ENCODE peak calls at places on chromosomes 7 and 10, in six cellular contexts. R, K, B, E, T and S are unnamed samples.
A peak's percentile ranks its signal among the peaks of the same experiment; 100 is the strongest.

GRCh38 chr7:155660059-155660757 is 15.7 kb downstream of the RBM33 start:
- DNase-seq in R (no peak), K (no peak), B (no peak), E (no peak), T (no peak), S (no peak)

GRCh38 chr10:125296598-125296997 is 136.2 kb upstream of the CTBP2 start:
- DNase-seq in R (no peak), K (no peak), B (no peak), E (no peak), T (no peak), S (no peak)

GRCh38 chr7:150685219-150686029 is at the start of gene GIMAP2:
- DNase-seq in R (no peak), K (no peak), B (no peak), E (peak; percentile 32), T (no peak), S (no peak)

GRCh38 chr7:50531928-50532327 is 33.3 kb downstream of the DDC start:
- DNase-seq in R (no peak), K (no peak), B (peak; percentile 89), E (no peak), T (no peak), S (peak; percentile 89)

GRCh38 chr7:2873686-2874551 is 29.8 kb upstream of the GNA12 start:
- DNase-seq in R (no peak), K (no peak), B (no peak), E (no peak), T (peak; percentile 91), S (no peak)

GRCh38 chr10:21516270-21517131 is 9.0 kb downstream of the SKIDA1 start:
- DNase-seq in R (peak; percentile 64), K (peak; percentile 42), B (no peak), E (peak; percentile 54), T (no peak), S (no peak)

GRCh38 chr7:10022957-10023356 is 950.7 kb upstream of the PHF14 start:
- DNase-seq in R (no peak), K (no peak), B (peak; percentile 10), E (no peak), T (no peak), S (no peak)

GRCh38 chr10:43249962-43250624 is 16.8 kb downstream of the RASGEF1A start:
- DNase-seq in R (no peak), K (no peak), B (no peak), E (peak; percentile 33), T (no peak), S (no peak)

GRCh38 chr10:58266003-58266825 is 1.5 kb downstream of the IPMK start:
- DNase-seq in R (no peak), K (no peak), B (no peak), E (peak; percentile 25), T (no peak), S (no peak)

GRCh38 chr10:114380060-114380459 is 24.2 kb downstream of the AFAP1L2 start:
- DNase-seq in R (no peak), K (no peak), B (no peak), E (no peak), T (no peak), S (no peak)

GRCh38 chr10:17428616-17429097 is 25.7 kb downstream of the ST8SIA6 start:
- DNase-seq in R (no peak), K (peak; percentile 54), B (no peak), E (peak; percentile 65), T (no peak), S (no peak)

GRCh38 chr10:80539421-80539999 is 1.8 kb downstream of the SH2D4B start:
- DNase-seq in R (no peak), K (no peak), B (no peak), E (no peak), T (no peak), S (no peak)

GRCh38 chr7:83161186-83161585 is 1.5 kb downstream of the PCLO start:
- DNase-seq in R (no peak), K (no peak), B (no peak), E (no peak), T (no peak), S (no peak)

GRCh38 chr7:155450828-155451521 is 7.0 kb upstream of the EN2 start:
- DNase-seq in R (no peak), K (no peak), B (no peak), E (no peak), T (no peak), S (no peak)

GRCh38 chr7:72078301-72078700 is 333.8 kb downstream of the CALN1 start:
- DNase-seq in R (no peak), K (no peak), B (no peak), E (no peak), T (no peak), S (no peak)

GRCh38 chr10:7084255-7085005 is 326.4 kb downstream of the SFMBT2 start:
- DNase-seq in R (no peak), K (no peak), B (no peak), E (no peak), T (no peak), S (peak; percentile 4)

GRCh38 chr7:77157446-77157845 is 35.0 kb downstream of the CCDC146 start:
- DNase-seq in R (no peak), K (no peak), B (no peak), E (peak; percentile 1), T (no peak), S (no peak)

GRCh38 chr7:50957427-50957826 is 174.7 kb upstream of the GRB10 start:
- DNase-seq in R (no peak), K (no peak), B (peak; percentile 12), E (no peak), T (no peak), S (no peak)

GRCh38 chr10:71517310-71518159 is 120.8 kb downstream of the CDH23 start:
- DNase-seq in R (no peak), K (no peak), B (no peak), E (no peak), T (no peak), S (no peak)

GRCh38 chr10:60448246-60448645 is 58.6 kb upstream of the ANK3 start:
- DNase-seq in R (no peak), K (no peak), B (no peak), E (no peak), T (no peak), S (no peak)

GRCh38 chr7:2209146-2209960 is 23.4 kb downstream of the MAD1L1 start:
- DNase-seq in R (peak; percentile 54), K (peak; percentile 33), B (peak; percentile 69), E (peak; percentile 34), T (no peak), S (no peak)

GRCh38 chr7:12802070-12802469 is 114.6 kb downstream of the ARL4A start:
- DNase-seq in R (no peak), K (no peak), B (no peak), E (no peak), T (no peak), S (no peak)

GRCh38 chr7:40455485-40455884 is 320.7 kb downstream of the SUGCT start:
- DNase-seq in R (no peak), K (no peak), B (no peak), E (no peak), T (no peak), S (no peak)

GRCh38 chr7:151204383-151205032 is 5.8 kb downstream of the H2BK1 start:
- DNase-seq in R (no peak), K (no peak), B (no peak), E (no peak), T (no peak), S (no peak)

GRCh38 chr10:110192552-110192951 is 14.9 kb upstream of the MXI1 start:
- DNase-seq in R (no peak), K (no peak), B (no peak), E (no peak), T (no peak), S (no peak)

GRCh38 chr10:88743999-88744398 is 15.8 kb upstream of the LIPN start:
- DNase-seq in R (no peak), K (no peak), B (no peak), E (no peak), T (no peak), S (no peak)

GRCh38 chr7:75896803-75897327 is 18.0 kb downstream of the RHBDD2 start:
- DNase-seq in R (no peak), K (no peak), B (no peak), E (no peak), T (no peak), S (no peak)

GRCh38 chr10:23116696-23117095 is 21.3 kb downstream of the MSRB2 start:
- DNase-seq in R (no peak), K (no peak), B (no peak), E (no peak), T (no peak), S (no peak)

GRCh38 chr7:120966961-120967360 is 16.4 kb downstream of the ING3 start:
- DNase-seq in R (no peak), K (no peak), B (no peak), E (no peak), T (no peak), S (peak; percentile 22)

GRCh38 chr10:541750-542371 is 147.6 kb downstream of the DIP2C start:
- DNase-seq in R (no peak), K (no peak), B (no peak), E (no peak), T (no peak), S (no peak)

GRCh38 chr7:41567350-41568114 is 135.4 kb downstream of the INHBA start:
- DNase-seq in R (no peak), K (no peak), B (no peak), E (no peak), T (no peak), S (no peak)

GRCh38 chr10:61629594-61629993 is 33.1 kb upstream of the CABCOCO1 start:
- DNase-seq in R (no peak), K (no peak), B (no peak), E (no peak), T (no peak), S (no peak)

GRCh38 chr7:54581511-54581910 is 39.3 kb downstream of the VSTM2A start:
- DNase-seq in R (no peak), K (no peak), B (no peak), E (no peak), T (no peak), S (no peak)

GRCh38 chr10:124150807-124151417 is 57.5 kb upstream of the CHST15 start:
- DNase-seq in R (no peak), K (no peak), B (no peak), E (no peak), T (no peak), S (no peak)

GRCh38 chr7:3461923-3462322 is 160.9 kb downstream of the SDK1 start:
- DNase-seq in R (no peak), K (peak; percentile 32), B (no peak), E (peak; percentile 59), T (no peak), S (no peak)

GRCh38 chr7:44995555-44996493 is 4.2 kb upstream of the CCM2 start:
- DNase-seq in R (no peak), K (peak; percentile 31), B (no peak), E (no peak), T (no peak), S (no peak)

GRCh38 chr7:85104432-85105205 is 82.2 kb downstream of the SEMA3D start:
- DNase-seq in R (no peak), K (no peak), B (no peak), E (no peak), T (no peak), S (no peak)